ENCODE peak calls at places on chromosomes 1 and 21, in eight cellular contexts. C, E, V, B, G, L, S and M are unnamed samples.

GRCh38 chr21:34073749-34074282 is 438 bp downstream of the MRPS6 start:
- DNase-seq in C (no peak), E (peak), V (peak), B (peak), G (peak), L (peak), S (peak), M (peak)

GRCh38 chr1:30382496-30382895 is 340.9 kb downstream of the MATN1 start:
- DNase-seq in C (no peak), E (no peak), V (no peak), B (no peak), G (no peak), L (no peak), S (no peak), M (no peak)

GRCh38 chr1:9807541-9807940 is 16.2 kb downstream of the CLSTN1 start:
- DNase-seq in C (no peak), E (no peak), V (no peak), B (no peak), G (no peak), L (no peak), S (no peak), M (no peak)

GRCh38 chr1:116411784-116412479 is 38.9 kb downstream of the ATP1A1 start:
- DNase-seq in C (peak), E (no peak), V (no peak), B (no peak), G (no peak), L (no peak), S (no peak), M (peak)

GRCh38 chr1:70042090-70042716 is 163.2 kb downstream of the LRRC40 start:
- DNase-seq in C (peak), E (no peak), V (no peak), B (no peak), G (no peak), L (no peak), S (no peak), M (no peak)

GRCh38 chr1:34265396-34265795 is 88.7 kb downstream of the C1orf94 start:
- DNase-seq in C (no peak), E (no peak), V (no peak), B (no peak), G (no peak), L (no peak), S (no peak), M (no peak)

GRCh38 chr1:224183591-224184312 is 712 bp downstream of the DEGS1 start:
- DNase-seq in C (peak), E (no peak), V (peak), B (peak), G (peak), L (peak), S (peak), M (peak)

GRCh38 chr1:118986291-118986838 is 1.8 kb downstream of the TBX15 start:
- DNase-seq in C (no peak), E (no peak), V (peak), B (no peak), G (no peak), L (no peak), S (no peak), M (no peak)

GRCh38 chr1:19680644-19681043 is 16.0 kb downstream of the HTR6 start:
- DNase-seq in C (no peak), E (no peak), V (no peak), B (no peak), G (no peak), L (no peak), S (no peak), M (no peak)

GRCh38 chr1:16925635-16926490 is 4.1 kb downstream of the CROCC start:
- DNase-seq in C (no peak), E (peak), V (no peak), B (no peak), G (no peak), L (no peak), S (peak), M (no peak)

GRCh38 chr1:167533851-167534300 is 15.5 kb upstream of the CD247 start:
- DNase-seq in C (peak), E (peak), V (peak), B (peak), G (peak), L (peak), S (peak), M (peak)

GRCh38 chr1:179241716-179242115 is 12.2 kb upstream of the ABL2 start:
- DNase-seq in C (no peak), E (no peak), V (no peak), B (no peak), G (no peak), L (no peak), S (no peak), M (no peak)

GRCh38 chr1:89844860-89845259 is 24.0 kb downstream of the LRRC8D start:
- DNase-seq in C (no peak), E (no peak), V (no peak), B (no peak), G (no peak), L (no peak), S (no peak), M (no peak)

GRCh38 chr1:8598783-8599182 is 218.7 kb downstream of the RERE start:
- DNase-seq in C (peak), E (no peak), V (peak), B (no peak), G (no peak), L (no peak), S (peak), M (no peak)

GRCh38 chr21:18468775-18469174 is 65.2 kb upstream of the TMPRSS15 start:
- DNase-seq in C (peak), E (no peak), V (no peak), B (no peak), G (no peak), L (no peak), S (no peak), M (no peak)

GRCh38 chr1:196305216-196305615 is 303.0 kb downstream of the KCNT2 start:
- DNase-seq in C (no peak), E (no peak), V (no peak), B (no peak), G (no peak), L (no peak), S (no peak), M (no peak)

GRCh38 chr1:52190500-52191252 is 48.8 kb downstream of the ZFYVE9 start:
- DNase-seq in C (no peak), E (no peak), V (no peak), B (no peak), G (no peak), L (no peak), S (no peak), M (no peak)

GRCh38 chr1:222777977-222778376 is 36.9 kb upstream of the DISP1 start:
- DNase-seq in C (peak), E (no peak), V (no peak), B (no peak), G (no peak), L (peak), S (no peak), M (peak)

GRCh38 chr1:161074676-161075368 is 5.1 kb upstream of the ARHGAP30 start:
- DNase-seq in C (no peak), E (peak), V (no peak), B (no peak), G (no peak), L (peak), S (no peak), M (no peak)

GRCh38 chr1:193565971-193566577 is 379.7 kb upstream of the B3GALT2 start:
- DNase-seq in C (no peak), E (no peak), V (no peak), B (no peak), G (no peak), L (no peak), S (no peak), M (no peak)

GRCh38 chr1:198986442-198986841 is 347.6 kb downstream of the PTPRC start:
- DNase-seq in C (no peak), E (no peak), V (no peak), B (no peak), G (no peak), L (no peak), S (no peak), M (no peak)

GRCh38 chr1:177181631-177182291 is 11.0 kb downstream of the BRINP2 start:
- DNase-seq in C (peak), E (peak), V (peak), B (peak), G (no peak), L (peak), S (peak), M (peak)

GRCh38 chr1:2084306-2084705 is 34.1 kb downstream of the PRKCZ start:
- DNase-seq in C (no peak), E (no peak), V (no peak), B (no peak), G (no peak), L (no peak), S (peak), M (no peak)

GRCh38 chr1:234562336-234562735 is 47.6 kb downstream of the IRF2BP2 start:
- DNase-seq in C (no peak), E (no peak), V (peak), B (no peak), G (no peak), L (no peak), S (no peak), M (no peak)

GRCh38 chr1:54996359-54996868 is 2.3 kb upstream of the BSND start:
- DNase-seq in C (peak), E (peak), V (peak), B (peak), G (peak), L (no peak), S (peak), M (peak)

GRCh38 chr1:167722152-167722869 is 529 bp downstream of the MPZL1 start:
- DNase-seq in C (peak), E (peak), V (no peak), B (peak), G (peak), L (peak), S (peak), M (peak)

GRCh38 chr1:9537863-9538668 is 1.2 kb upstream of the SLC25A33 start:
- DNase-seq in C (no peak), E (peak), V (no peak), B (no peak), G (no peak), L (no peak), S (no peak), M (no peak)

GRCh38 chr1:95278173-95278988 is 44.4 kb downstream of the RWDD3 start:
- DNase-seq in C (no peak), E (no peak), V (no peak), B (no peak), G (no peak), L (no peak), S (no peak), M (no peak)

GRCh38 chr1:112251766-112252506 is 144.1 kb upstream of the CTTNBP2NL start:
- DNase-seq in C (peak), E (no peak), V (no peak), B (no peak), G (no peak), L (no peak), S (no peak), M (peak)

GRCh38 chr1:1196431-1197187 is 9.8 kb downstream of the TNFRSF18 start:
- DNase-seq in C (no peak), E (no peak), V (peak), B (no peak), G (no peak), L (no peak), S (no peak), M (no peak)

GRCh38 chr21:41881051-41881450 is 1.9 kb upstream of the PRDM15 start:
- DNase-seq in C (no peak), E (no peak), V (no peak), B (no peak), G (no peak), L (no peak), S (no peak), M (no peak)

GRCh38 chr1:224784606-224785328 is 144.7 kb upstream of the DNAH14 start:
- DNase-seq in C (peak), E (no peak), V (no peak), B (no peak), G (no peak), L (no peak), S (no peak), M (peak)

GRCh38 chr1:170734412-170735175 is 70.7 kb downstream of the PRRX1 start:
- DNase-seq in C (peak), E (no peak), V (no peak), B (no peak), G (no peak), L (no peak), S (no peak), M (peak)

GRCh38 chr1:113543110-113543509 is 152.8 kb downstream of the MAGI3 start:
- DNase-seq in C (no peak), E (no peak), V (no peak), B (no peak), G (no peak), L (no peak), S (no peak), M (no peak)

GRCh38 chr1:100834779-100835645 is 59.6 kb downstream of the EXTL2 start:
- DNase-seq in C (peak), E (no peak), V (no peak), B (no peak), G (no peak), L (no peak), S (no peak), M (no peak)

GRCh38 chr1:37446874-37447273 is 27.5 kb upstream of the ZC3H12A start:
- DNase-seq in C (no peak), E (no peak), V (no peak), B (no peak), G (no peak), L (no peak), S (no peak), M (no peak)